ENCODE peak calls at places on chromosomes 13 and 19, in seven cellular contexts. I, Z, E, B, C, N and W are unnamed samples.

GRCh38 chr19:51226068-51226467 is 1.2 kb downstream of the CD33 start:
- DNase-seq in I (no peak), Z (no peak), E (no peak), B (no peak), C (no peak), N (no peak), W (no peak)

GRCh38 chr19:47036233-47036651 is 12.2 kb downstream of the TMEM160 start:
- DNase-seq in I (no peak), Z (no peak), E (no peak), B (peak), C (no peak), N (no peak), W (no peak)

GRCh38 chr19:16640951-16641350 is 12.9 kb upstream of the MED26 start:
- DNase-seq in I (no peak), Z (no peak), E (no peak), B (no peak), C (no peak), N (no peak), W (no peak)

GRCh38 chr13:95137096-95137495 is 164.2 kb downstream of the ABCC4 start:
- DNase-seq in I (no peak), Z (no peak), E (no peak), B (no peak), C (no peak), N (no peak), W (no peak)

GRCh38 chr13:103517066-103517767 is 451.0 kb upstream of the SLC10A2 start:
- DNase-seq in I (no peak), Z (no peak), E (no peak), B (no peak), C (no peak), N (no peak), W (no peak)

GRCh38 chr19:16403151-16403977 is 68.4 kb downstream of the EPS15L1 start:
- DNase-seq in I (peak), Z (no peak), E (no peak), B (no peak), C (no peak), N (no peak), W (no peak)

GRCh38 chr19:7781157-7781556 is 18.1 kb downstream of the CLEC4M start:
- DNase-seq in I (no peak), Z (no peak), E (no peak), B (no peak), C (no peak), N (no peak), W (no peak)

GRCh38 chr19:50433201-50434180 is 799 bp downstream of the MYBPC2 start:
- DNase-seq in I (no peak), Z (no peak), E (no peak), B (no peak), C (no peak), N (no peak), W (no peak)

GRCh38 chr19:13117772-13118423 is at the start of gene NACC1:
- DNase-seq in I (peak), Z (peak), E (peak), B (peak), C (peak), N (no peak), W (peak)

GRCh38 chr13:20174656-20175405 is 14.0 kb upstream of the GJA3 start:
- DNase-seq in I (peak), Z (peak), E (peak), B (peak), C (peak), N (peak), W (peak)

GRCh38 chr13:77337159-77337558 is 10.3 kb upstream of the MYCBP2 start:
- DNase-seq in I (no peak), Z (no peak), E (no peak), B (no peak), C (no peak), N (no peak), W (no peak)

GRCh38 chr19:45469132-45469834 is 1.5 kb downstream of the FOSB start:
- DNase-seq in I (peak), Z (peak), E (peak), B (peak), C (peak), N (peak), W (peak)

GRCh38 chr13:30847697-30848307 is 58.3 kb upstream of the MEDAG start:
- DNase-seq in I (peak), Z (no peak), E (no peak), B (no peak), C (no peak), N (peak), W (no peak)

GRCh38 chr19:50500060-50500752 is 10.8 kb downstream of the JOSD2 start:
- DNase-seq in I (no peak), Z (no peak), E (peak), B (no peak), C (no peak), N (no peak), W (no peak)

GRCh38 chr13:37587236-37587635 is 11.3 kb downstream of the POSTN start:
- DNase-seq in I (no peak), Z (no peak), E (no peak), B (no peak), C (no peak), N (no peak), W (no peak)

GRCh38 chr13:87674143-87674772 is 3.1 kb downstream of the SLITRK5 start:
- DNase-seq in I (no peak), Z (no peak), E (no peak), B (no peak), C (no peak), N (no peak), W (no peak)

GRCh38 chr19:10368101-10368803 is 12.1 kb downstream of the TYK2 start:
- DNase-seq in I (no peak), Z (no peak), E (no peak), B (no peak), C (no peak), N (no peak), W (no peak)

GRCh38 chr13:94192576-94192975 is 286.9 kb downstream of the DCT start:
- DNase-seq in I (no peak), Z (peak), E (no peak), B (no peak), C (no peak), N (no peak), W (no peak)

GRCh38 chr19:16542894-16543498 is 759 bp upstream of the CHERP start:
- DNase-seq in I (no peak), Z (no peak), E (no peak), B (no peak), C (no peak), N (no peak), W (no peak)

GRCh38 chr13:94799330-94799729 is 87.0 kb upstream of the SOX21 start:
- DNase-seq in I (no peak), Z (no peak), E (no peak), B (no peak), C (no peak), N (no peak), W (no peak)

GRCh38 chr13:50104493-50104892 is 89.2 kb downstream of the KCNRG start:
- DNase-seq in I (no peak), Z (no peak), E (no peak), B (no peak), C (no peak), N (no peak), W (no peak)

GRCh38 chr19:47243776-47244547 is 12.4 kb upstream of the CCDC9 start:
- DNase-seq in I (peak), Z (peak), E (peak), B (peak), C (peak), N (peak), W (peak)

GRCh38 chr13:106063591-106064308 is 471.7 kb downstream of the EFNB2 start:
- DNase-seq in I (no peak), Z (no peak), E (no peak), B (no peak), C (no peak), N (peak), W (no peak)

GRCh38 chr13:48567521-48568331 is 34.8 kb upstream of the RCBTB2 start:
- DNase-seq in I (no peak), Z (no peak), E (no peak), B (no peak), C (no peak), N (no peak), W (no peak)

GRCh38 chr13:50643055-50643454 is 200.4 kb downstream of the DLEU7 start:
- DNase-seq in I (no peak), Z (no peak), E (no peak), B (no peak), C (no peak), N (no peak), W (no peak)

GRCh38 chr19:13987101-13987890 is 18.8 kb downstream of the RFX1 start:
- DNase-seq in I (no peak), Z (no peak), E (no peak), B (peak), C (no peak), N (no peak), W (peak)

GRCh38 chr13:99540530-99540929 is 39.3 kb downstream of the TM9SF2 start:
- DNase-seq in I (no peak), Z (no peak), E (no peak), B (no peak), C (no peak), N (no peak), W (no peak)

GRCh38 chr19:48391100-48392005 is at the start of gene KDELR1:
- DNase-seq in I (peak), Z (peak), E (peak), B (peak), C (no peak), N (no peak), W (peak)

GRCh38 chr13:29844441-29844840 is 6.0 kb downstream of the UBL3 start:
- DNase-seq in I (no peak), Z (no peak), E (no peak), B (no peak), C (no peak), N (no peak), W (no peak)

GRCh38 chr19:35038623-35039512 is 2.7 kb upstream of the HPN start:
- DNase-seq in I (no peak), Z (no peak), E (no peak), B (no peak), C (no peak), N (no peak), W (no peak)

DNA sequence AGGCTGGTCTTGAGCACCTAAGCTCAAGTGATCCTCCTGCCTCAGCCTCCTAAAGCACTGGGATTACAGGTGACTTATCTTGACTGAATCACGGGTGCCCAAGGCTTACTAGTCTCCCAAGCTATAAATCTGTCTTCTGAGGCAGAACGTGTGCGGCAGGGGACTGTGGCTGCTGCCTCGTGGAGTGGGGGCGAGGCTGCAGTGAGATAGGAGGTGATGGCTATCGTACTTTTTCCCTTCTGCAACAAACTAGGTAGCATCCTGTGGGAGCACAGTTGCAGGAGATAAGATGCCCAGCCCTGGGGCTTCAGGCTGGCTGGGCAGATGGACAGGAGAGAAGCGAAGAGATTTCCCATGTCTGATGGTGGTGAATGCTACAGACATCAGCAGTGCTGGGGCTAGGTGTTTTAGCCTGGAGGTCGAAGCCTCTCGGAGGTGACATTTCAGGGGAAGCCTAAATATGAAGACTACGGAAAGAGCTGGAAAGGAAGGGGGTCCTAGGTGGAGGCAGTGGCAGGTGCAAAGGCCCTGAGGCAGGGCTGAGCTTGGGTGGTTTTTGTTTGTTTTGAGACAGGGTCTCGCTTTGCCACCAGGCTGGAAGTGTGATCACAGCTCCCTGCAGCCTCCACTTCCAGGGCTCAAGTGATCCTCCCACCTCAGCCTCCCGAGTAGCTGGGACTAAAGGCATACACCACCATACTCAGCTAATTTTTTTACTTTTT is 7.4 kb downstream of the B3GNT3 start:
- DNase-seq in I (no peak), Z (no peak), E (no peak), B (no peak), C (no peak), N (no peak), W (no peak)
- TF ChIP-seq CTCF in I (no peak), Z (no peak), E (no peak), B (no peak), C (no peak), N (no peak), W (no peak)

DNA sequence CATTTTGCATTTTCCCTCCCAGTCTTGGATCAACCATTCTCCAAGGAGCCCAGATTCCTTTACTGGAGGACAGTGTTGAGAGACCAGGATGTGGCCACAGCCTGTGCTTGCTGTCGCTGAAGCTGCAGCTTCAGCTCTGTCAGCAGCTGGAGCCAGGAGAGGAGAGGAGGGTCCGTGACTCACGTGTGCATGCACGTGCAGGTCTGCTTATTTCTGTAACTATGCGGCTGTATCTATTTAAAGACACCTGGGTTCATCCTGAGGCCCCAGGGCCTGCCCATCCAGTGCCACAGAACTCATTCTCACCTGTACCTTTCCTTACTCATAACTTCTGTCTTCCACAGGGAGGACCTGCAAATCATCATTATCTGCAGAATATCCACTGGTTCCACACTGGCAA is 8.2 kb upstream of the LAMP1 start:
- DNase-seq in I (no peak), Z (no peak), E (no peak), B (no peak), C (no peak), N (no peak), W (no peak)
- H3K4me3 ChIP-seq in I (no peak), Z (no peak), E (no peak), B (no peak), C (no peak), N (no peak), W (no peak)

DNA sequence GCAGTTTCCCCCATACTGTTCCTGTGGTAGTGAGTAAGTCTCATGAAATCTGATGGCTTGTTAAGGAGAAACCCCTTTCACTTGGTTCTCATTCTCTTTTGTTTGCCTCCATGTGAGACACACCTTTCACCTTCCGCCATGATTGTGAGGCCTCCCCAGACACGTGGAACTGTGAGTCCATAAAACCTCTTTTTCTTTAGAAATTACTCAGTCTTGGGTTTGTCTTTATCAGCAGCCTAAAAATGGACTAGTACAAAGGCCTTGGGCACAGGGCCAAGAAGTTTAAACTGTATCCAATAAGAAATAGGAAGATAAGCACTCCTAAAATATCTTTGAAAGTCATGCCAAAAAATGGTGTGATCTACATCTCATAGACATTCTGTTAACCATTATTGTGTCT is 176.9 kb downstream of the TBC1D4 start:
- DNase-seq in I (no peak), Z (no peak), E (no peak), B (no peak), C (no peak), N (no peak), W (no peak)
- H3K27ac ChIP-seq in I (no peak), Z (no peak), E (peak), B (no peak), C (no peak), N (no peak), W (peak)

GRCh38 chr13:23709521-23709920 is 139.3 kb downstream of the TNFRSF19 start:
- DNase-seq in I (no peak), Z (no peak), E (no peak), B (no peak), C (no peak), N (no peak), W (no peak)
- TF ChIP-seq CTCF in I (no peak), Z (no peak), E (peak), B (no peak), C (no peak), N (no peak), W (no peak)

GRCh38 chr13:79387853-79388252 is 18.2 kb downstream of the RBM26 start:
- DNase-seq in I (no peak), Z (no peak), E (no peak), B (no peak), C (no peak), N (no peak), W (no peak)
- H3K4me3 ChIP-seq in I (no peak), Z (no peak), E (no peak), B (no peak), C (no peak), N (no peak), W (no peak)

DNA sequence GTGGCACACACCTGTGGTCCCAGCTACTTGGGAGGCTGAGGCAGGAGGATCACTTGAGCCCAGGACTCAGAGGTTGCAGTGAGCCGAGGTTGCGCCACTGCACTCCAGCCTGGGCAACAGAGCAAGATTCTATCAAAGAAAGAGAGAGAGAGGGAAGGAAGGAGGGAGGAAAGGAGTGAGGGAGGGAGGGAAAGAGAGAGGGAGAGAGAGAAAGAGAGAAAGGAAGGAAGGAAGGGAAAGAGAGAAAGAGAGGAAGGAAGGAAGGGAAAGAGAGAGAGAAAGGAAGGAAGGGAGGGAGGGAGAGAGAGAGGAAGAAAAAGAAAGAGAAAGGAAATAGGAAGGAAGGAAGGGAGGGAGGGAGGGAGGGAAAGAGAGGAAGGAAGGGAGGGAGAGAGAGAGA is 12.4 kb downstream of the NRTN start:
- DNase-seq in I (no peak), Z (no peak), E (no peak), B (no peak), C (no peak), N (no peak), W (no peak)
- H3K27ac ChIP-seq in I (no peak), Z (no peak), E (no peak), B (no peak), C (no peak), N (no peak), W (no peak)